ENCODE peak calls at places on chromosomes 5 and 9, in five cellular contexts. U is psoas muscle; X is heart left ventricle; E is body of pancreas; Z is CD4-positive, CD25-positive, alpha-beta regulatory T cell. V is an unnamed sample. For H3K4me1, the result is how much of the 10 kb centered on the place peaks cover.

GRCh38 chr9:132125944-132126720 is 35.7 kb upstream of the NTNG2 start:
- DNase-seq in X (no peak), Z (peak), E (no peak), U (no peak), V (no peak)

GRCh38 chr5:37370550-37370863 is 399 bp downstream of the NUP155 start:
- DNase-seq in E (no peak), U (no peak), X (no peak), Z (no peak), V (no peak)

GRCh38 chr5:132010645-132011560 is 555 bp downstream of the ACSL6 start:
- DNase-seq in U (no peak), Z (no peak), X (peak), E (no peak), V (no peak)

GRCh38 chr5:54360925-54361662 is 50.7 kb upstream of the ARL15 start:
- DNase-seq in U (no peak), X (no peak), Z (no peak), E (no peak), V (no peak)

GRCh38 chr5:65861830-65862241 is 64.5 kb upstream of the ERBIN start:
- DNase-seq in Z (no peak), E (no peak), X (no peak), U (no peak), V (no peak)

GRCh38 chr5:1080414-1080813 is 31.4 kb downstream of the SLC12A7 start:
- DNase-seq in Z (no peak), X (no peak), U (no peak), E (no peak), V (peak)

GRCh38 chr5:105943119-105943518 is 1727.6 kb downstream of the EFNA5 start:
- DNase-seq in E (no peak), X (peak), U (no peak), Z (no peak), V (no peak)

GRCh38 chr5:15837584-15838289 is 337.8 kb downstream of the FBXL7 start:
- DNase-seq in X (no peak), E (no peak), Z (no peak), U (no peak), V (no peak)

GRCh38 chr9:125805057-125805456 is 57.9 kb downstream of the PBX3 start:
- DNase-seq in X (no peak), E (no peak), U (no peak), Z (no peak), V (no peak)

GRCh38 chr5:158468444-158468843 is 609.5 kb upstream of the CLINT1 start:
- DNase-seq in Z (no peak), U (no peak), X (no peak), E (no peak), V (no peak)

GRCh38 chr5:36177715-36178556 is 26.0 kb downstream of the SKP2 start:
- DNase-seq in X (no peak), Z (peak), U (no peak), E (no peak), V (peak)

GRCh38 chr9:133105461-133105770 is 15.6 kb downstream of the RALGDS start:
- DNase-seq in X (no peak), U (no peak), Z (no peak), E (no peak), V (no peak)

GRCh38 chr5:130541617-130542221 is 623.3 kb downstream of the HINT1 start:
- DNase-seq in X (no peak), E (no peak), Z (no peak), U (no peak), V (no peak)

GRCh38 chr9:137168575-137168906 is 1.3 kb downstream of the LRRC26 start:
- DNase-seq in U (no peak), Z (no peak), X (no peak), E (no peak), V (no peak)

GRCh38 chr9:121950441-121950840 is 142.7 kb downstream of the TTLL11 start:
- DNase-seq in E (no peak), U (no peak), X (no peak), Z (no peak), V (no peak)

GRCh38 chr5:133247881-133248642 is 196.2 kb downstream of the HSPA4 start:
- DNase-seq in E (peak), U (peak), X (no peak), Z (no peak), V (peak)

GRCh38 chr9:13443380-13444271 is 164.1 kb upstream of the MPDZ start:
- DNase-seq in Z (no peak), U (no peak), X (no peak), E (no peak), V (peak)

GRCh38 chr9:6134661-6135177 is 80.9 kb upstream of the IL33 start:
- DNase-seq in Z (no peak), E (no peak), U (no peak), X (no peak), V (no peak)

GRCh38 chr9:124284237-124284831 is 26.6 kb downstream of the NEK6 start:
- DNase-seq in Z (no peak), U (no peak), E (no peak), X (peak), V (no peak)

GRCh38 chr5:19709403-19709802 is 278.6 kb downstream of the CDH18 start:
- DNase-seq in U (no peak), Z (no peak), E (no peak), X (no peak), V (no peak)

GRCh38 chr9:2967779-2968178 is 123.9 kb upstream of the PUM3 start:
- DNase-seq in X (no peak), E (no peak), Z (no peak), U (no peak), V (no peak)

GRCh38 chr9:99491408-99492259 is 269.6 kb downstream of the SEC61B start:
- DNase-seq in Z (no peak), X (no peak), U (no peak), E (no peak), V (no peak)

GRCh38 chr9:70484232-70485130 is 70.0 kb upstream of the KLF9 start:
- DNase-seq in X (peak), U (no peak), Z (peak), E (peak), V (peak)

GRCh38 chr9:78828521-78828920 is 531.6 kb downstream of the PSAT1 start:
- DNase-seq in E (no peak), Z (no peak), X (no peak), U (no peak), V (no peak)

GRCh38 chr5:127849891-127850290 is 146.7 kb downstream of the CCDC192 start:
- DNase-seq in Z (no peak), X (no peak), U (no peak), E (no peak), V (no peak)

GRCh38 chr9:132795511-132796303 is 82.4 kb downstream of the AK8 start:
- DNase-seq in E (no peak), U (no peak), X (no peak), Z (no peak), V (peak)

GRCh38 chr9:132591751-132592314 is 9.4 kb downstream of the BARHL1 start:
- DNase-seq in U (no peak), E (no peak), X (no peak), Z (no peak), V (no peak)

GRCh38 chr9:136773386-136774044 is 9.2 kb upstream of the LCN15 start:
- DNase-seq in U (no peak), X (no peak), Z (peak), E (no peak), V (no peak)

GRCh38 chr9:133589454-133590227 is 19.5 kb downstream of the FAM163B start:
- DNase-seq in X (no peak), E (no peak), Z (peak), U (no peak), V (peak)

GRCh38 chr9:132946216-132946615 is 1.8 kb upstream of the TSC1 start:
- DNase-seq in X (no peak), U (no peak), Z (no peak), E (no peak), V (no peak)

GRCh38 chr9:118170032-118170955 is 466.1 kb downstream of the TLR4 start:
- DNase-seq in E (no peak), X (peak), Z (no peak), U (peak), V (peak)

GRCh38 chr5:16885635-16886365 is 50.3 kb downstream of the MYO10 start:
- DNase-seq in X (no peak), Z (no peak), U (no peak), E (no peak), V (no peak)

GRCh38 chr5:16886366-16886736 is 49.7 kb downstream of the MYO10 start:
- DNase-seq in X (no peak), Z (no peak), U (no peak), E (no peak), V (peak)

GRCh38 chr5:16884595-16884994 is 51.5 kb downstream of the MYO10 start:
- DNase-seq in E (no peak), Z (no peak), X (no peak), U (no peak), V (no peak)

GRCh38 chr5:16881253-16881652 is 54.8 kb downstream of the MYO10 start:
- DNase-seq in U (no peak), Z (no peak), X (no peak), E (peak), V (no peak)

DNA sequence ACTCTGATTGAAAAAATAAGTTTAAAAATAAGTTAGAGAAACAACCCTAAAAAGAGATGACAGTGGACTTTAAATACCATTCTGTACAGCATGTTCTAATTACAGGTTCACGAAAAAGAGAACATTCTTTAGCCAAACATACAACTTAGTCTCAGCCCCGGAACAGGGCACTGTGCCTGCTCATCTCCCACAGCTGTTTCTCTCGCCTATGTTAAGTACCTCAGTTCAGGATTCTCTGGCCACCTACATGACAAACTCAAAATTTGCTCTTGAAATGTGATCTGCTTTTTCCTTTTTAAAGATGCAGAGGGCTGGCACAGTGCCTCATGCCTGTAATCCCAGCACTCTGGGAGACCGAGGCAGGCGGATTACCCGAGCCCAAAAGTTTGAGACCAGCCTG is 52.3 kb downstream of the MYO10 start:
- DNase-seq in U (no peak), X (no peak), Z (no peak), E (no peak), V (peak)
- H3K4me1 ChIP-seq in U (under half), X (under half), Z (under half), E (half or more), V (under half)

GRCh38 chr9:93459432-93459847 is 6.1 kb upstream of the FAM120AOS start:
- DNase-seq in Z (no peak), X (peak), E (no peak), U (no peak), V (no peak)

GRCh38 chr9:93461810-93462209 is 8.4 kb upstream of the FAM120AOS start:
- DNase-seq in Z (no peak), U (no peak), E (no peak), X (no peak), V (no peak)

GRCh38 chr9:93461414-93461743 is 8.0 kb upstream of the FAM120AOS start:
- DNase-seq in E (no peak), U (no peak), X (no peak), Z (no peak), V (no peak)

GRCh38 chr9:93458702-93459101 is 5.3 kb upstream of the FAM120AOS start:
- DNase-seq in Z (no peak), U (no peak), X (no peak), E (no peak), V (no peak)

DNA sequence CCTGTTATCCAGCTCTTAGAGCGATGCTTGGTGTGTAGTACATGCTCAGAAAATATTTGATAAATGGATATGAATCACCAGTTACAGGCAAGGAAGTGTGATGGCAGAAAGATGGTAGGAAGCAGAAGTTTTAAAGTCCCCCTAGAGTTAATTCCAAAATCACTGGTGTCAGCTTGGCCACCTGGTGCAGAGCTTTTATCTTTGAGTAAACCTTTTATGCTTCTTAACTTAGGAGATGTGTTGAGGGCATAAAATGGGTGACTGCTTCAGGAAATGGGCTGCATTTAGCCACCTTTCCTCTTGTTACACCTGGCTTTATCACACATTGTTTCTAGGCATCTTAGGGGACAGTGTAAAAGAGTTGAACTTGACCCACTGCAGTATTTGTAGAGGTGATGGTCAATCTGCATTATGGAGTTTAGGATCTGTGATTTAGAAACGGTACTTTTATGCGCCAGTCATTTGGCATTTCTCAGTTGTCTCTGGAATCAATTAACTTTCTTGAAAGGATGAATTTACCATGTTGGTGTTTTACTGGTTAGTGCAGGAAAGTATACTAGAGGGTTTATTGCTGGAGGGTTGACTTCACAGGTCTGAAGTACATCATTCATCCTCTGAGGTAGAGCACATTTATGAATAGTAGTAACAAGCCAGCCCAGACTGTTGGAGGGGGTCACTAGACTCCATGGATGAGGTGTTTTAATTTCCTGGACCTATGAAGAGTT is 7.5 kb upstream of the FAM120AOS start:
- DNase-seq in Z (no peak), U (no peak), E (no peak), X (no peak), V (no peak)
- H3K4me1 ChIP-seq in Z (half or more), U (half or more), E (half or more), X (half or more), V (under half)

DNA sequence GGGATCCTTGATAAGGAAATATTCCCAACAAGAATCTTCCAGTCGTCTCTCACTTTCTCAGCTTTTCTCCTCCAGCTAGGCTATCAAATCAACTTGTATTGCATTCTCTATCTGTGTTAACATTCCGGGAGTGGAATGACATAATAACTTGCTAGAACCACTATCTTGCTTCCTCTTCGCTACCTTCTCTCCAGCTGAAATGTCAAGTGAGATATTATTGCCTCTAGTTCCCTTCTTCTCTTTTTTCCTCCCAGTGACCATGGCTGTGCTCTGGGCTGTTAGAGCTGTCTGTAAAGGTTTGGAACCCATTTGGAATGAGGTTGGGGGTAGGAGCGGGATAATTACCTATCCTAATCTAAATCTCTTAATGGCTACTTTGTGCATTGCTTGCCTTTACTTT is 1329.5 kb upstream of the WWC1 start:
- DNase-seq in U (no peak), Z (no peak), E (no peak), X (no peak), V (no peak)
- H3K4me1 ChIP-seq in U (under half), Z (under half), E (under half), X (under half), V (under half)

GRCh38 chr9:22037954-22038690 is 29.0 kb upstream of the CDKN2B start:
- DNase-seq in U (no peak), E (no peak), Z (peak), X (no peak), V (no peak)
- H3K4me1 ChIP-seq in U (under half), E (under half), Z (under half), X (under half), V (under half)

GRCh38 chr5:149324639-149325038 is 20.7 kb upstream of the GRPEL2 start:
- DNase-seq in Z (no peak), X (no peak), E (no peak), U (no peak), V (no peak)
- H3K4me1 ChIP-seq in Z (under half), X (under half), E (under half), U (under half), V (under half)

DNA sequence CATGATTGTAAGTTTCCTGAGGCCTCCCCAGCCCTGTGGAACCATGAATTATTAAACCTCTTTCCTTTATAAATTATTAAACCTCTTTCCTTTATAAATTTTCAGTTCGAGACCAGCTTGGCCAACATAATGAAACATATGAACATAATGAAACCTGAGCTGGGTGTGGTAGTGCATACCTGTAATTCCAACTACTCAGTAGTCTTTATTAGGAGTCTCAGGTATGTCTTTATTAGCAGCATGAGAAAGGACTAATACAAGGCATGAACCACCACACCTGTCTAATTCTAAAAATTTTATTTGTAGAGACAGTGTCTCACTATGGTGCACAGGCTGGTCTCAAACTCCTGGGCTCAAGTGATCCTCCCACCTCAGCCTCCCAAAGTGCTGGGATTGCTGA is 27.1 kb downstream of the NIM1K start:
- DNase-seq in X (no peak), E (no peak), U (no peak), Z (no peak), V (no peak)
- H3K4me1 ChIP-seq in X (under half), E (under half), U (under half), Z (under half), V (under half)

DNA sequence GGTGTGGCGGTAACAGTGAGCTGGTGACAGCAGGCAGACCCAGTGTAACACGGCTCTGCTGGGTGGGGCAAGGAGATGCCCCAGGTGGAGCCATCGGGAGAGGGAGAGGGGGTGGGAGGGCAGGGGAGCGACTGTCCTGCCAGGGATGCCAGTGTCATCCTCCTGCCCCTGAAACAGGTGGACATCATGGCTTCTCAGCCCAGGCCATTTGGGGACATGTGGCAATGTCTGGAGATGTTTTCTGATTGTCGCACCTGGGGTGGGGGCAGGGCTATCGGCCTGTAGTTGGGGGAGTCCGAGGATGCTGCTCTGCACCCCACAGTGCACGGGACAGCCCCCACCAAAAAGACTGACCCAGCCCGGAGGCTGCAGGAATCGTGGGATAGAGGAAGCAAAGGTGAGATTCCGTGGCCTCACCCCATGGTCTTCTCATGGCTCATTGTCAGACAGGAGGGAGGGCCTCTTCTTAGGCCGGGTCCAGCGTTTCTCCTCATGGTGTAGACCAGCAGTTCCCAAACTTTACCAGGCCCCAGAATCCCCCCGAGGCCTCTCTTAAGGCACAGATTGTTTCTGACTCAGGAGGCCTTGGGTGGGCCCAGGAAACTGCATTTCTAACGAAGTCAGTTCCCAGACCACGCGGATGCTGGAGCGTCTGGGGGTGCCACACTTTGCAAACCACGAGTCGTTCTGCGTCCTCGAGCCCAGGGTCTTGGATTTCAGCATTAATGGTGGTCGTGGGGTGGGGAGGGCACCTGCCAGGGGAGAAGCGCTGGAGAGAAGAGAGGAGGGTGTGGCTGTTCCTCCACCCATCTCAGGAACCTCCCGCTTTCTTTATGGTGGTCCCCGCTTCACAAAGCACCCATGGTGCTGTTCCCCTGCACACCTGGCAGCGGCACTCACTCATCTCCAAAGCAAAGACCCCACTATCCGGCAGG is 11.0 kb downstream of the COL5A1 start:
- DNase-seq in X (no peak), Z (no peak), E (no peak), U (peak), V (no peak)
- H3K4me1 ChIP-seq in X (under half), Z (under half), E (under half), U (under half), V (under half)

GRCh38 chr9:111896942-111897830 is 572 bp downstream of the UGCG start:
- DNase-seq in Z (peak), X (peak), E (no peak), U (peak), V (peak)
- H3K4me1 ChIP-seq in Z (under half), X (under half), E (under half), U (under half), V (under half)

DNA sequence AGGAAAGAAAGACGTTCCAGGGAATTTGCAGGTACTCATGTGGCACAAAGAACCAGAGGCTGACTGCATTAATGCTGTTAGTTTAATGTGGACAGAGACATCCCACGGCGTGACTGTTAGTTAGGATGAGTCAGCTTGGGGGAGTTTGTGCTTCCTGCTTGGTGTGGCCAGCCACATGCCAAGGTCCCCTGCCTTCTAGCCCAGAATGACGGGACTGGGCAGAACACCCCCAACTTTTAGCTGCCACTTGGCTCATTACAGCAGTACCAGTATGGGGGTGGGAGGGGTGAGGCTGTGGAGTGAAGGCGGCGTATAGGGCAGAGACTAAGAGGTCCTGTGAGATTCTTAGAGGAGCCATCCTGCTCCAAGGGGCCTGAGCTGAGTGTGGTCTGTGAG is 33.1 kb downstream of the CSF1R start:
- DNase-seq in X (no peak), E (no peak), Z (no peak), U (no peak), V (no peak)
- H3K4me1 ChIP-seq in X (under half), E (under half), Z (under half), U (under half), V (under half)